ENCODE peak calls at places on chromosomes 11 and 22, in eight cellular contexts. K is HTR-8/SVneo; O is activated CD8-positive, alpha-beta memory T cell treated with anti-CD3 and anti-CD28 coated beads, Interleukin-2, amount 50 U/mL, for 48 hours; U is transverse colon; L is stimulated activated CD8-positive, alpha-beta memory T cell treated with anti-CD3 and anti-CD28 coated beads, Interleukin-2, amount 100 ng/mL, for 1 hour; Z is adipocyte; Q is activated naive CD8-positive, alpha-beta T cell treated with anti-CD3 and anti-CD28 coated beads, Interleukin-2, amount 10 ng/mL, durations not matched to agents 7 days and 5 days; Y is T follicular helper cell. G is an unnamed sample.

GRCh38 chr22:32073823-32074380 is 30.8 kb downstream of the SLC5A1 start:
- DNase-seq in K (no peak), O (no peak), U (peak), L (no peak), Z (no peak), Q (no peak), Y (no peak), G (no peak)

GRCh38 chr11:63567044-63567840 is 4.1 kb upstream of the PLAAT2 start:
- DNase-seq in K (peak), O (no peak), U (peak), L (peak), Z (peak), Q (no peak), Y (peak), G (peak)

GRCh38 chr11:95690100-95690499 is 99.5 kb downstream of the FAM76B start:
- DNase-seq in K (no peak), O (no peak), U (no peak), L (no peak), Z (no peak), Q (no peak), Y (no peak), G (no peak)

GRCh38 chr11:72349616-72350218 is 84.6 kb downstream of the CLPB start:
- DNase-seq in K (no peak), O (no peak), U (no peak), L (no peak), Z (no peak), Q (no peak), Y (no peak), G (no peak)

GRCh38 chr11:14314127-14314526 is 44.9 kb downstream of the RRAS2 start:
- DNase-seq in K (no peak), O (no peak), U (no peak), L (no peak), Z (no peak), Q (no peak), Y (no peak), G (no peak)

GRCh38 chr11:83292709-83293435 is 6.7 kb upstream of the CCDC90B start:
- DNase-seq in K (peak), O (no peak), U (no peak), L (no peak), Z (peak), Q (no peak), Y (no peak), G (peak)

GRCh38 chr11:119134389-119134978 is 13.1 kb downstream of the HINFP start:
- DNase-seq in K (no peak), O (no peak), U (no peak), L (no peak), Z (peak), Q (no peak), Y (no peak), G (no peak)

GRCh38 chr11:9601876-9602199 is 28.4 kb downstream of the WEE1 start:
- DNase-seq in K (no peak), O (no peak), U (no peak), L (no peak), Z (no peak), Q (no peak), Y (no peak), G (no peak)

GRCh38 chr11:79100093-79100704 is 340.6 kb downstream of the TENM4 start:
- DNase-seq in K (peak), O (no peak), U (peak), L (no peak), Z (peak), Q (no peak), Y (no peak), G (peak)

GRCh38 chr11:102891736-102892135 is 17.0 kb upstream of the MMP12 start:
- DNase-seq in K (no peak), O (no peak), U (no peak), L (no peak), Z (peak), Q (no peak), Y (no peak), G (no peak)

GRCh38 chr22:37472418-37473006 is 13.7 kb downstream of the MFNG start:
- DNase-seq in K (peak), O (peak), U (peak), L (no peak), Z (peak), Q (peak), Y (no peak), G (no peak)

GRCh38 chr11:8288166-8288772 is 24.6 kb upstream of the LMO1 start:
- DNase-seq in K (no peak), O (no peak), U (no peak), L (no peak), Z (no peak), Q (no peak), Y (no peak), G (no peak)